ENCODE peak calls at places on chromosomes 6 and 20, in six cellular contexts. One of them, this sample, is unnamed.

GRCh38 chr20:4585104-4585753 is 136.5 kb upstream of the PRND start:
- DNase-seq in kidney tubule cell: peak
- DNase-seq in hippocampal formation: no peak
- DNase-seq in left ventricle myocardium inferior: no peak
- DNase-seq in HCEC 1CT: peak
- DNase-seq in amniotic epithelial cell: peak
- DNase-seq in this sample: no peak

GRCh38 chr6:42407379-42407778 is 44.3 kb downstream of the TRERF1 start:
- DNase-seq in kidney tubule cell: peak
- DNase-seq in hippocampal formation: no peak
- DNase-seq in left ventricle myocardium inferior: no peak
- DNase-seq in HCEC 1CT: no peak
- DNase-seq in amniotic epithelial cell: peak
- DNase-seq in this sample: no peak

GRCh38 chr6:27263886-27264285 is 16.4 kb downstream of the PRSS16 start:
- DNase-seq in kidney tubule cell: peak
- DNase-seq in hippocampal formation: no peak
- DNase-seq in left ventricle myocardium inferior: no peak
- DNase-seq in HCEC 1CT: no peak
- DNase-seq in amniotic epithelial cell: no peak
- DNase-seq in this sample: no peak

GRCh38 chr20:41989935-41990635 is 371.9 kb upstream of the CHD6 start:
- DNase-seq in kidney tubule cell: no peak
- DNase-seq in hippocampal formation: no peak
- DNase-seq in left ventricle myocardium inferior: no peak
- DNase-seq in HCEC 1CT: no peak
- DNase-seq in amniotic epithelial cell: no peak
- DNase-seq in this sample: no peak

GRCh38 chr6:104638841-104639290 is 220.9 kb downstream of the HACE1 start:
- DNase-seq in kidney tubule cell: no peak
- DNase-seq in hippocampal formation: peak
- DNase-seq in left ventricle myocardium inferior: peak
- DNase-seq in HCEC 1CT: peak
- DNase-seq in amniotic epithelial cell: peak
- DNase-seq in this sample: no peak

GRCh38 chr6:34223964-34224940 is 12.4 kb upstream of the HMGA1 start:
- DNase-seq in kidney tubule cell: peak
- DNase-seq in hippocampal formation: peak
- DNase-seq in left ventricle myocardium inferior: peak
- DNase-seq in HCEC 1CT: peak
- DNase-seq in amniotic epithelial cell: peak
- DNase-seq in this sample: peak

GRCh38 chr6:28488916-28489365 is 26.7 kb downstream of the GPX6 start:
- DNase-seq in kidney tubule cell: peak
- DNase-seq in hippocampal formation: peak
- DNase-seq in left ventricle myocardium inferior: no peak
- DNase-seq in HCEC 1CT: peak
- DNase-seq in amniotic epithelial cell: peak
- DNase-seq in this sample: no peak

GRCh38 chr6:166305562-166306117 is 2.6 kb downstream of the PRR18 start:
- DNase-seq in kidney tubule cell: no peak
- DNase-seq in hippocampal formation: peak
- DNase-seq in left ventricle myocardium inferior: no peak
- DNase-seq in HCEC 1CT: no peak
- DNase-seq in amniotic epithelial cell: no peak
- DNase-seq in this sample: no peak

GRCh38 chr6:53179961-53180651 is 31.5 kb upstream of the GCM1 start:
- DNase-seq in kidney tubule cell: no peak
- DNase-seq in hippocampal formation: no peak
- DNase-seq in left ventricle myocardium inferior: peak
- DNase-seq in HCEC 1CT: no peak
- DNase-seq in amniotic epithelial cell: peak
- DNase-seq in this sample: peak